ENCODE peak calls at places on chromosomes 4 and X, in six cellular contexts. M is coronary artery; F is CD8-positive, alpha-beta T cell; W is BE2C; B is neural progenitor cell; O is left ventricle myocardium inferior. E is an unnamed sample.

GRCh38 chr4:16329132-16329796 is 103.0 kb upstream of the TAPT1 start:
- DNase-seq in O (no peak), W (no peak), F (no peak), M (no peak), B (no peak), E (no peak)

GRCh38 chr4:970854-971520 is 2.4 kb downstream of the DGKQ start:
- DNase-seq in O (no peak), M (no peak), W (no peak), F (no peak), B (no peak), E (no peak)

GRCh38 chr4:25865586-25865985 is 2.8 kb upstream of the SEL1L3 start:
- DNase-seq in F (no peak), O (no peak), W (no peak), B (no peak), M (no peak), E (no peak)

GRCh38 chrX:40176256-40176978 is 78.7 kb upstream of the BCOR start:
- DNase-seq in B (peak), F (peak), M (no peak), O (peak), W (peak), E (peak)

GRCh38 chrX:13087322-13088154 is 43.1 kb upstream of the FAM9C start:
- DNase-seq in W (no peak), M (no peak), F (peak), O (no peak), B (no peak), E (no peak)

GRCh38 chr4:2700031-2700430 is 56.1 kb downstream of the TNIP2 start:
- DNase-seq in O (no peak), F (no peak), M (no peak), B (no peak), W (no peak), E (no peak)

GRCh38 chrX:7215842-7216241 is 67.9 kb upstream of the PUDP start:
- DNase-seq in B (no peak), O (no peak), M (no peak), F (no peak), W (no peak), E (no peak)

GRCh38 chr4:95165926-95166524 is 382.7 kb downstream of the UNC5C start:
- DNase-seq in W (peak), B (peak), F (no peak), M (no peak), O (no peak), E (peak)

GRCh38 chr4:55851885-55852284 is 1.6 kb upstream of the EXOC1 start:
- DNase-seq in B (no peak), M (no peak), O (no peak), F (no peak), W (no peak), E (no peak)

GRCh38 chr4:166941629-166942028 is 292.7 kb downstream of the SPOCK3 start:
- DNase-seq in B (no peak), M (no peak), F (no peak), O (no peak), W (no peak), E (no peak)

GRCh38 chrX:68868316-68868715 is 39.5 kb downstream of the EFNB1 start:
- DNase-seq in F (no peak), B (no peak), W (no peak), O (no peak), M (no peak), E (no peak)

GRCh38 chrX:69173906-69174305 is 8.7 kb upstream of the PJA1 start:
- DNase-seq in B (peak), W (no peak), F (no peak), O (no peak), M (peak), E (no peak)

GRCh38 chrX:48940404-48940955 is 16.9 kb downstream of the OTUD5 start:
- DNase-seq in M (no peak), B (no peak), W (no peak), O (no peak), F (no peak), E (no peak)

GRCh38 chr4:138242076-138242829 is at the start of gene SLC7A11:
- DNase-seq in F (no peak), B (peak), M (no peak), O (no peak), W (peak), E (peak)

GRCh38 chr4:138242830-138243149 is 641 bp upstream of the SLC7A11 start:
- DNase-seq in O (no peak), B (no peak), F (no peak), W (no peak), M (no peak), E (no peak)

GRCh38 chr4:138241281-138242075 is 671 bp downstream of the SLC7A11 start:
- DNase-seq in F (no peak), B (peak), M (no peak), O (no peak), W (peak), E (no peak)

GRCh38 chr4:138239496-138239895 is 2.7 kb downstream of the SLC7A11 start:
- DNase-seq in O (no peak), B (no peak), M (no peak), W (no peak), F (no peak), E (no peak)

DNA sequence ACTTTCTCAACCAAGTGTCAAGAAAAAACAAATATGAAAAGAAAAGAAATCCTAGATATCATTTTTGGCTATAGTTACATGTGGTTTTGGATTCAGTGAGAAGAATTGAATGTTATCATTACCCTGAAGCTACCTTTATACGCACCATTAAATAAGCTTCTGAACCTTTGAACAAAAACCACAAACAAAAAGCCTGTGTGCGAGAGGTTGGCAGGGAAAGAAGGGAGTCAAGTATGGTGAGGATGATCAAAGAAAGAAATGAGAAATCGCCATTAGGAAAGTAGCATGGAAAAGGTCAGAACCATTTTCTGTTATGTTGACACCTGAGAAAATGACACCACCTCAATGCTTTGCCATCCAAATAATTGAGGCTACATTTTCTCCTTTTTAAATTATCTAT is 1.2 kb upstream of the SLC7A11 start:
- DNase-seq in B (no peak), F (no peak), O (no peak), W (no peak), M (no peak), E (no peak)
- H3K4me3 ChIP-seq in B (no peak), F (no peak), O (no peak), W (no peak), M (no peak), E (no peak)

GRCh38 chr4:113905301-113905700 is 74.1 kb downstream of the ARSJ start:
- DNase-seq in M (no peak), B (no peak), O (no peak), W (no peak), F (no peak), E (no peak)
- H3K4me3 ChIP-seq in M (no peak), B (no peak), O (no peak), W (no peak), F (no peak), E (no peak)

DNA sequence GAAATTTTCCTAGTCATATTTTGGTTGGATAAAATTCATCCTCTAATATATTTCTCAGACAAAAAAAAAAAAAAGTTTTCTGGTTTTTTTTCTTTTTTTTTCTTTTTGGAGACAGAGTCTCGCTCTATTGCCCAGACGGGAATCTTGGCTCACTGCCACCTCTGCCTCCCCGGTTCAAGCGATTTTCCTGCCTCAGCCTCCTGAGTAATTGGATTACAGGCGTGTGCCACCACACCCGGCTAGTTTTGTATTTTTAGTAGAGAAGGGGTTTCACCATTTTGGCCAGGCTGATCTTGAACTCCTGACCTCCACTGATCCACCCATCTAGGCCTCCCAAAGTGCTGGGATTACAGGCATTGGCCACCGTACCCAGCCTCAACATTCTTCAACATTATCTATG is 432.7 kb upstream of the PABPC4L start:
- DNase-seq in O (no peak), M (no peak), B (no peak), F (no peak), W (peak), E (no peak)
- H3K4me3 ChIP-seq in O (no peak), M (no peak), B (no peak), F (no peak), W (no peak), E (no peak)

DNA sequence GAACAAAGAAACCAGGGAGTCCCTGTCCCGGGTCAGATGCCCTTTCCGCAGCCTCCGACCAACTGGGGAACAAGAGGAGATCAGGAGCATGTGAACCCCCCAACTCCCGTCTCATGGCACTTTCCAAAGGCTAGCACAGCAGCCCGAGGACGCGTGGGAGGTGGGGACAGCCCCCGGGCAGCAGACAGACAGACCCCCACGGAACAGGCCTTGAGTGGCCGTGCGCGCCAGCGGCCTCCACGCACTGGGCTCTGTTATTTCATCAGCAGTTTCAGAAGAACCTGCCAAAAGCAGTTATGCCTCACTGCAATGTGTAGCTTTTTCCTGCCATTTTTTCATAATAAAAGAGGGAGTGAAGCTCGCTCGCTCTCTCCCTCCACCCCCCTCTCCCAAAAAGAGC is 349 bp upstream of the FGF16 start:
- DNase-seq in W (no peak), F (no peak), B (no peak), O (no peak), M (no peak), E (no peak)
- H3K4me3 ChIP-seq in W (no peak), F (no peak), B (peak), O (peak), M (peak), E (no peak)

GRCh38 chrX:14897042-14897441 is 23.8 kb downstream of the MOSPD2 start:
- DNase-seq in B (no peak), F (no peak), W (no peak), O (no peak), M (no peak), E (no peak)
- H3K4me3 ChIP-seq in B (no peak), F (no peak), W (no peak), O (no peak), M (no peak), E (no peak)

GRCh38 chr4:122701061-122701460 is 31.4 kb upstream of the BBS12 start:
- DNase-seq in W (no peak), F (no peak), M (no peak), B (no peak), O (no peak), E (no peak)

GRCh38 chr4:122701965-122702364 is 30.5 kb upstream of the BBS12 start:
- DNase-seq in W (no peak), B (no peak), M (no peak), F (no peak), O (no peak), E (no peak)

GRCh38 chr4:122702939-122703338 is 29.6 kb upstream of the BBS12 start:
- DNase-seq in O (no peak), M (no peak), W (no peak), B (no peak), F (no peak), E (no peak)

GRCh38 chr4:122703868-122704267 is 28.6 kb upstream of the BBS12 start:
- DNase-seq in B (peak), F (no peak), O (no peak), M (no peak), W (no peak), E (no peak)

GRCh38 chr4:122700178-122700725 is 32.3 kb upstream of the BBS12 start:
- DNase-seq in W (peak), O (peak), F (no peak), M (no peak), B (no peak), E (no peak)
- H3K4me3 ChIP-seq in W (no peak), O (peak), F (no peak), M (no peak), B (no peak), E (no peak)

DNA sequence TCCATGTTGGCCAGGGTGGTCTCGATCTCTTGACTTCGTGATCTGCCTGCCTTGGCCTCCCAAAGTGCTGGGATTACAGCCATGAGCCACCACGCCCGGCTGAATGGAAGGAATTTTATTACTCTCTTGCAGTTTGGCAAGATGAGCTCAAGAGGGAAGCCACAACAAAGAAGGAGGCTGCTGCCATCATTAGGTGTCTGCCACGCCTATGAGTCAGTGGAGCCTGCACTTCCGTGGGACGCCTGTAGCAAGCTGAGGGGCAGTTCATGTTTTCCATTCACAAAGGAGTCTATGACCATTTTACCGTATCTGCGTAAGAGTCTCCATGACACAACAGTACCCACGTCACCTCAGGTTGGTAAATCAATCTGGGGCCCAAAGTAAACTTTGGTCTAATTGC is 51.2 kb upstream of the CHRNA9 start:
- DNase-seq in W (no peak), M (no peak), O (no peak), B (no peak), F (peak), E (no peak)
- H3K4me3 ChIP-seq in W (no peak), M (no peak), O (no peak), B (no peak), F (no peak), E (no peak)

GRCh38 chr4:54228563-54229501 is at the start of gene PDGFRA:
- DNase-seq in F (no peak), M (no peak), O (peak), B (peak), W (no peak), E (no peak)
- H3K4me3 ChIP-seq in F (no peak), M (peak), O (peak), B (peak), W (peak), E (no peak)

DNA sequence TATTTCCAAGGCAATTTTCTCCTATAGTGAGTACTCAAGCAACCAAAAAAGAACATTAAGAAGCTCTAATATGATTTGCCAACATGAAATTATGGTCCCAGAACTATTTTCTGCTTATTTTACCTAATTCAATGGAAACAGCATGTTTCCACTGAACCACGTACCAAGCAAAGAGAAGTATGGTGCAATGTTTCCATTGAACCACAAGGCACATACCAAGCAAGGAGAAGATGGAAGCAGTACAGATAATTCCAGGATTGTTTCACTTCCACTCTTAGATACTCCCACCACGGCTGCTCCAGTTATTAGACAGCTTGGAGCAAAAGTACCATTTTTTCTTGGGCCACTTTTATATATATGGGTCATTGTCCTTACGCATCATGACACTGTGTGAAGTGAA is 164.9 kb downstream of the RNF150 start:
- DNase-seq in W (no peak), M (no peak), O (no peak), F (no peak), B (no peak), E (no peak)
- H3K4me3 ChIP-seq in W (no peak), M (no peak), O (no peak), F (no peak), B (no peak), E (no peak)

GRCh38 chr4:52071786-52072552 is 20.9 kb downstream of the SPATA18 start:
- DNase-seq in O (no peak), M (no peak), W (no peak), B (peak), F (no peak), E (no peak)

GRCh38 chr4:52081216-52081615 is 30.1 kb downstream of the SPATA18 start:
- DNase-seq in F (no peak), W (no peak), M (no peak), B (no peak), O (no peak), E (no peak)

GRCh38 chr4:52076731-52077130 is 25.6 kb downstream of the SPATA18 start:
- DNase-seq in M (no peak), B (peak), O (peak), F (no peak), W (peak), E (peak)
- H3K4me3 ChIP-seq in M (peak), B (peak), O (peak), F (no peak), W (peak), E (peak)